ENCODE peak calls at places on chromosomes 6 and 20, in nine cellular contexts. P is astrocyte of the spinal cord, O is sigmoid colon, L is IMR-90, F is pancreas, Y is uterus, U is adrenal gland, Q is GM06990, H is endodermal cell. B is an unnamed sample.

GRCh38 chr6:84356907-84357306 is 129.5 kb upstream of the CEP162 start:
- DNase-seq in P (no peak), O (no peak), L (no peak), F (no peak), Y (no peak), U (no peak), Q (no peak), H (no peak), B (no peak)

GRCh38 chr6:136072691-136073090 is 177.4 kb downstream of the MTFR2 start:
- DNase-seq in P (no peak), O (no peak), L (no peak), F (no peak), Y (no peak), U (no peak), Q (no peak), H (no peak), B (no peak)

GRCh38 chr20:35042268-35042667 is 50.3 kb downstream of the TRPC4AP start:
- DNase-seq in P (no peak), O (no peak), L (no peak), F (no peak), Y (no peak), U (no peak), Q (no peak), H (no peak), B (no peak)

GRCh38 chr6:164039954-164040375 is 625.4 kb downstream of the QKI start:
- DNase-seq in P (no peak), O (peak; percentile 70), L (no peak), F (peak; percentile 92), Y (peak; percentile 34), U (peak; percentile 60), Q (no peak), H (no peak), B (peak; percentile 30)

GRCh38 chr20:44532981-44533331 is 11.1 kb upstream of the SERINC3 start:
- DNase-seq in P (no peak), O (no peak), L (peak; percentile 58), F (no peak), Y (no peak), U (no peak), Q (no peak), H (no peak), B (peak; percentile 50)

GRCh38 chr6:41200296-41200900 is 551 bp downstream of the TREML2 start:
- DNase-seq in P (no peak), O (no peak), L (no peak), F (no peak), Y (no peak), U (peak; percentile 43), Q (peak; percentile 44), H (peak; percentile 48), B (peak; percentile 33)

GRCh38 chr6:4344317-4344899 is 209.0 kb upstream of the ECI2 start:
- DNase-seq in P (peak; percentile 55), O (no peak), L (no peak), F (no peak), Y (no peak), U (no peak), Q (no peak), H (no peak), B (no peak)

GRCh38 chr6:32146687-32147086 is 5.1 kb downstream of the PRRT1 start:
- DNase-seq in P (no peak), O (no peak), L (no peak), F (no peak), Y (no peak), U (no peak), Q (no peak), H (peak; percentile 61), B (no peak)

GRCh38 chr6:143822584-143823024 is 20.5 kb upstream of the LTV1 start:
- DNase-seq in P (peak; percentile 45), O (no peak), L (peak; percentile 35), F (no peak), Y (no peak), U (no peak), Q (no peak), H (no peak), B (peak; percentile 84)

GRCh38 chr6:79872303-79872702 is 75.0 kb downstream of the ELOVL4 start:
- DNase-seq in P (no peak), O (no peak), L (no peak), F (no peak), Y (no peak), U (no peak), Q (no peak), H (no peak), B (no peak)

GRCh38 chr6:45500924-45501816 is 123.4 kb upstream of the SUPT3H start:
- DNase-seq in P (no peak), O (no peak), L (no peak), F (no peak), Y (no peak), U (no peak), Q (no peak), H (peak; percentile 82), B (peak; percentile 65)

GRCh38 chr20:62708591-62709536 is at the start of gene NTSR1:
- DNase-seq in P (no peak), O (no peak), L (no peak), F (no peak), Y (no peak), U (no peak), Q (no peak), H (peak; percentile 76), B (no peak)

GRCh38 chr20:62707281-62707941 is 1.2 kb upstream of the NTSR1 start:
- DNase-seq in P (no peak), O (no peak), L (no peak), F (no peak), Y (no peak), U (no peak), Q (no peak), H (no peak), B (no peak)

GRCh38 chr20:62706857-62707256 is 1.8 kb upstream of the NTSR1 start:
- DNase-seq in P (no peak), O (no peak), L (no peak), F (no peak), Y (no peak), U (no peak), Q (no peak), H (no peak), B (no peak)

GRCh38 chr20:62709537-62709905 is 885 bp downstream of the NTSR1 start:
- DNase-seq in P (no peak), O (no peak), L (no peak), F (no peak), Y (no peak), U (no peak), Q (no peak), H (no peak), B (no peak)

GRCh38 chr20:62707981-62708521 is 585 bp upstream of the NTSR1 start:
- DNase-seq in P (no peak), O (no peak), L (no peak), F (no peak), Y (no peak), U (no peak), Q (no peak), H (peak; percentile 91), B (no peak)
- TF ChIP-seq CTCF in P (peak; percentile 28), O (peak; percentile 34), L (peak; percentile 16), F (no peak), Y (no peak), U (no peak), Q (peak; percentile 30), H (peak; percentile 76), B (peak; percentile 25)

GRCh38 chr6:93721386-93722048 is 302.2 kb upstream of the EPHA7 start:
- DNase-seq in P (peak; percentile 58), O (no peak), L (no peak), F (no peak), Y (no peak), U (no peak), Q (no peak), H (peak; percentile 80), B (peak; percentile 8)
- TF ChIP-seq CTCF in P (peak; percentile 78), O (no peak), L (no peak), F (no peak), Y (no peak), U (no peak), Q (no peak), H (peak; percentile 86), B (peak; percentile 23)

DNA sequence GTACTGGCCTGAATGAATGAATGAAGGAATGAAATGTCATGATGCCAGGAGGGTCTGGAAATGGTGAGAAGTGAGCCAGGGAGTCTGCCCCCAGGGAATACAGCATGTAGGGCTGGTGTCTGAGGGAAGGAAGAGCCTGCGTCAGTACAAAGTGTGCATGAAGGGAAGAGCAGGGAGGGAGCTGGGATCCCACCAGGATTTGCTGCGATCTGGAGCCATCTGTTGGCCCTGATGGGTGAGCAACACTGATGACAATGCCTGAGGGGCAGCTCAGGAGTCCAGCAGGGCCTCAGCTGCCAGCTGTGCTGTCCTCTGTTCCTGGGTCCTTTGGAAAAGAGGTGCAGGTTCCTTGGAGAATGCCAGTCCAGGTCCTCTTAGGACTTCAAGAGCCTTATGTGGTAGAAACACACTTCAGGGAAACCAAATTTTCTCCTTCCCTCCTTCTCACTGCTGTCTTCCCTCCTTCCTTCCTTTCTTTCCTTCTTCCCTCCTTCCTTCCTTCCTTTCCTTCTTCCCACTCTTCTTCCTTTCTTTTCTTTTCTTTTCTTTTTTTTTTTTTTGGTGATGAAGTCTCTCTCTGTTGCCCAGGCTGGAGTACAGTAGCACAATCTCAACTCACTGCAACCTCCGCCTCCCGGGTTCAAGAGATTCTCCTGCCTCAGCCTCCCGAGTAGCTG is 11.5 kb downstream of the BPI start:
- DNase-seq in P (peak; percentile 45), O (no peak), L (peak; percentile 41), F (no peak), Y (peak; percentile 26), U (no peak), Q (no peak), H (no peak), B (peak; percentile 35)
- TF ChIP-seq CTCF in P (peak; percentile 46), O (no peak), L (no peak), F (no peak), Y (no peak), U (no peak), Q (no peak), H (peak; percentile 42), B (no peak)

GRCh38 chr20:63518946-63519764 is 1.4 kb upstream of the PPDPF start:
- DNase-seq in P (no peak), O (peak; percentile 70), L (no peak), F (peak; percentile 60), Y (peak; percentile 26), U (no peak), Q (peak; percentile 14), H (peak; percentile 69), B (no peak)

GRCh38 chr20:63517376-63518309 is 2.9 kb upstream of the PPDPF start:
- DNase-seq in P (no peak), O (no peak), L (no peak), F (no peak), Y (no peak), U (no peak), Q (peak; percentile 6), H (peak; percentile 36), B (no peak)

GRCh38 chr20:63520594-63520938 is at the start of gene PPDPF:
- DNase-seq in P (peak; percentile 78), O (peak; percentile 91), L (peak; percentile 72), F (peak; percentile 97), Y (peak; percentile 83), U (peak; percentile 73), Q (peak; percentile 87), H (no peak), B (peak; percentile 80)

GRCh38 chr20:63519765-63520593 is 586 bp upstream of the PPDPF start:
- DNase-seq in P (peak; percentile 23), O (no peak), L (peak; percentile 29), F (peak; percentile 81), Y (peak; percentile 74), U (no peak), Q (peak; percentile 77), H (peak; percentile 93), B (peak; percentile 23)

DNA sequence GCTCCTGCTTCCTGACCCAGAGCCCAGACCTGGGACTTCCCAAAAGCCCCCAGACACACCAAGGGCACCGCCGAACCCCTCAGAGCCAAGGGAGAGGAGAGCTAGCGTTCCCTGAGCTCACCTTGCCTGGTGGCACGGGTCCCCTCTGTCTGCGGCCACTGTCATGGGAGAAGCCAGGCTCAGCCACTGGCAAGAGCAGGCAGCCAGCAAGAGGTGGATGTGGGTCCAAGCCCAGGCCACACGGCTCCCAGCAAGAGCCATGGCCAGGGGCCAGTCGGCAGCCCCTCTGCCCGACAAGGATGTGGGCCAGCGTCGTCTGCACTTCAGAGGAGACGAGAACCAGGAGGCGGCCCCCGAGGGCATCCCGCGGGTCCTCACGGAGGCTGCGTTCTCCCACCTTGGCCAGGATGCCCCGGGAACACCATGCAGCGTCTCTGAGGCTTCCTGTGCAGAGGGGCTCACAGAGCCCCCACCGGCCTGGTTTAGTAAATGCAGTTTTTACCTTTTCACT is 2.2 kb upstream of the PPDPF start:
- DNase-seq in P (no peak), O (no peak), L (no peak), F (no peak), Y (peak; percentile 20), U (no peak), Q (peak; percentile 10), H (no peak), B (no peak)
- TF ChIP-seq CTCF in P (no peak), O (no peak), L (peak; percentile 5), F (no peak), Y (no peak), U (no peak), Q (no peak), H (peak; percentile 48), B (no peak)

B was measured in fibroblast of villous mesenchyme.